ENCODE peak calls at places on chromosomes 5 and 9, in five cellular contexts. D, T, Q, J and M are unnamed samples.
A peak's percentile ranks its signal among the peaks of the same experiment; 100 is the strongest.

GRCh38 chr5:74418709-74419108 is 221.8 kb downstream of the ENC1 start:
- DNase-seq in D (no peak), T (no peak), Q (no peak), J (no peak), M (no peak)

GRCh38 chr5:125198270-125198974 is 452.0 kb upstream of the ZNF608 start:
- DNase-seq in D (peak; percentile 37), T (peak; percentile 58), Q (peak; percentile 74), J (peak; percentile 57), M (peak; percentile 89)

GRCh38 chr5:15620501-15620900 is 120.5 kb downstream of the FBXL7 start:
- DNase-seq in D (no peak), T (no peak), Q (no peak), J (peak; percentile 14), M (no peak)

GRCh38 chr5:132410451-132411381 is 41.2 kb downstream of the SLC22A5 start:
- DNase-seq in D (peak; percentile 84), T (peak; percentile 78), Q (peak; percentile 92), J (peak; percentile 63), M (peak; percentile 88)

GRCh38 chr5:57824047-57824446 is 341.4 kb upstream of the ACTBL2 start:
- DNase-seq in D (no peak), T (no peak), Q (no peak), J (no peak), M (no peak)

GRCh38 chr5:40813698-40814281 is 15.6 kb upstream of the PRKAA1 start:
- DNase-seq in D (no peak), T (no peak), Q (no peak), J (no peak), M (no peak)

GRCh38 chr5:124869481-124870033 is 123.1 kb upstream of the ZNF608 start:
- DNase-seq in D (no peak), T (no peak), Q (no peak), J (no peak), M (no peak)

GRCh38 chr5:32916648-32917047 is 205.5 kb downstream of the NPR3 start:
- DNase-seq in D (no peak), T (no peak), Q (no peak), J (no peak), M (no peak)

GRCh38 chr9:16964228-16964627 is 93.8 kb upstream of the BNC2 start:
- DNase-seq in D (no peak), T (no peak), Q (no peak), J (no peak), M (no peak)

GRCh38 chr5:173857231-173857630 is 30.9 kb upstream of the CPEB4 start:
- DNase-seq in D (no peak), T (no peak), Q (no peak), J (no peak), M (no peak)

GRCh38 chr9:78023003-78023741 is 8.4 kb downstream of the GNAQ start:
- DNase-seq in D (no peak), T (no peak), Q (no peak), J (no peak), M (no peak)

GRCh38 chr9:6230037-6230778 is 14.6 kb downstream of the IL33 start:
- DNase-seq in D (no peak), T (no peak), Q (no peak), J (no peak), M (no peak)

GRCh38 chr5:7395432-7396168 is at the start of gene ADCY2:
- DNase-seq in D (no peak), T (no peak), Q (no peak), J (no peak), M (no peak)

GRCh38 chr5:89024082-89024481 is 141.1 kb upstream of the MEF2C start:
- DNase-seq in D (no peak), T (no peak), Q (no peak), J (no peak), M (no peak)

GRCh38 chr5:53360811-53361210 is 119.6 kb upstream of the FST start:
- DNase-seq in D (no peak), T (no peak), Q (no peak), J (no peak), M (no peak)

GRCh38 chr9:99433555-99433954 is 211.5 kb downstream of the SEC61B start:
- DNase-seq in D (no peak), T (peak; percentile 74), Q (no peak), J (no peak), M (peak; percentile 14)

GRCh38 chr5:107090471-107090870 is 580.3 kb downstream of the EFNA5 start:
- DNase-seq in D (no peak), T (no peak), Q (no peak), J (no peak), M (no peak)

GRCh38 chr9:130118841-130119520 is 53.2 kb upstream of the NCS1 start:
- DNase-seq in D (no peak), T (no peak), Q (no peak), J (no peak), M (no peak)